ENCODE peak calls at places on chromosomes 2 and 18, in six cellular contexts. I is hepatocyte, N is HepG2, Q is OCI-LY7, P is K562, S is DND-41. F is an unnamed sample.

GRCh38 chr2:40095003-40095402 is 315.9 kb upstream of the THUMPD2 start:
- DNase-seq in I (no peak), N (no peak), Q (no peak), P (no peak), S (no peak), F (no peak)

GRCh38 chr2:199629301-199629700 is 171.6 kb upstream of the SATB2 start:
- DNase-seq in I (no peak), N (no peak), Q (no peak), P (no peak), S (no peak), F (no peak)

GRCh38 chr2:43220229-43220981 is 6.0 kb downstream of the ZFP36L2 start:
- DNase-seq in I (no peak), N (no peak), Q (peak), P (no peak), S (peak), F (peak)

GRCh38 chr2:127614731-127615130 is 31.2 kb upstream of the GPR17 start:
- DNase-seq in I (peak), N (no peak), Q (no peak), P (no peak), S (no peak), F (no peak)

GRCh38 chr2:100752628-100753333 is 67.2 kb upstream of the NPAS2 start:
- DNase-seq in I (peak), N (peak), Q (no peak), P (no peak), S (no peak), F (peak)

GRCh38 chr2:230326453-230327417 is at the start of gene SP140L:
- DNase-seq in I (peak), N (peak), Q (peak), P (peak), S (peak), F (peak)

GRCh38 chr18:13726972-13727331 is 479 bp downstream of the RNMT start:
- DNase-seq in I (peak), N (peak), Q (peak), P (no peak), S (peak), F (peak)

GRCh38 chr18:50928551-50928950 is 39.3 kb upstream of the ELAC1 start:
- DNase-seq in I (no peak), N (no peak), Q (no peak), P (no peak), S (no peak), F (no peak)

GRCh38 chr2:132437852-132438649 is 21.4 kb downstream of the GPR39 start:
- DNase-seq in I (no peak), N (no peak), Q (no peak), P (no peak), S (no peak), F (no peak)

GRCh38 chr18:59833785-59834184 is 66.0 kb upstream of the PMAIP1 start:
- DNase-seq in I (no peak), N (no peak), Q (no peak), P (no peak), S (no peak), F (no peak)

GRCh38 chr2:10139536-10139935 is 17.0 kb downstream of the RRM2 start:
- DNase-seq in I (no peak), N (no peak), Q (no peak), P (no peak), S (no peak), F (no peak)

GRCh38 chr2:66888791-66889631 is 454.1 kb downstream of the MEIS1 start:
- DNase-seq in I (peak), N (no peak), Q (no peak), P (no peak), S (no peak), F (no peak)

GRCh38 chr2:219000569-219000960 is 7.3 kb upstream of the CRYBA2 start:
- DNase-seq in I (no peak), N (no peak), Q (no peak), P (no peak), S (no peak), F (no peak)

GRCh38 chr2:219002395-219003266 is 9.4 kb upstream of the CRYBA2 start:
- DNase-seq in I (peak), N (peak), Q (no peak), P (peak), S (no peak), F (no peak)

GRCh38 chr2:219001100-219001576 is 7.9 kb upstream of the CRYBA2 start:
- DNase-seq in I (peak), N (no peak), Q (no peak), P (no peak), S (no peak), F (no peak)

GRCh38 chr2:219003267-219003634 is 10.0 kb upstream of the CRYBA2 start:
- DNase-seq in I (no peak), N (no peak), Q (no peak), P (no peak), S (no peak), F (no peak)

GRCh38 chr2:219001577-219002394 is 8.6 kb upstream of the CRYBA2 start:
- DNase-seq in I (peak), N (peak), Q (no peak), P (peak), S (no peak), F (no peak)
- H3K4me3 ChIP-seq in I (peak), N (peak), Q (no peak), P (no peak), S (no peak), F (no peak)

DNA sequence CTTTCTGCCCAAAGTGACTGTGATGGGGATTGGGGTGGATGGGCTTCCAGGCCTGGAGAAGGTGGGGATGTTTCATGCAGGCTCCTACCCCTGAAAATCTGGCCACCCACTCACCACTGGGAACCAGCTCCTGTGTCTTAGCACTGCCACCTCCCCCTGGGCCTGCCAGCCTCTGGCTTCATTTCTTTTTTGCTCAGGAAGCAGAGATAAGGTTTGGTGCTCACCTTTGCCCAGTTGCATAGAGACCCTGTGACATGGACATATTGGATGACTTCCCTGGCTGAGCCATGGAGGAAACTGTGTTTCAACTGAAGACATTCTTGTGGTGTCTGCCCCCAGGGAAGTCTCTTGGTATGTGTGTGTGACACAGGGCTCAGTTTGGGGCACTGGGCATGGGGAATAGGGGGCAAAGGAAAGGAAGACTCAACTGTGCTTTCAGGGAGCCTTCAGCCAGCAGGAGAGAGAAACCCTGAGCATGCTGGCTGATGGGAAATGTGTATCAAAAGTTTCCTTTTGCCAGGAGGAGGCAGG is 16.7 kb downstream of the CTIF start:
- DNase-seq in I (no peak), N (no peak), Q (no peak), P (no peak), S (no peak), F (no peak)
- H3K27ac ChIP-seq in I (no peak), N (no peak), Q (no peak), P (no peak), S (no peak), F (no peak)

GRCh38 chr2:44450806-44451205 is 89.1 kb downstream of the CAMKMT start:
- DNase-seq in I (no peak), N (no peak), Q (no peak), P (no peak), S (no peak), F (no peak)
- H3K4me2 ChIP-seq in I (no peak), N (no peak), Q (no peak), P (no peak), S (no peak), F (no peak)

GRCh38 chr2:197504000-197504399 is 3.8 kb downstream of the HSPE1 start:
- DNase-seq in I (no peak), N (no peak), Q (no peak), P (no peak), S (no peak), F (no peak)
- H3K4me3 ChIP-seq in I (no peak), N (no peak), Q (no peak), P (no peak), S (no peak), F (no peak)

F was measured in Karpas-422.